ENCODE peak calls at places on chromosomes 5 and 9, in five cellular contexts. One of them, this sample, is unnamed.

GRCh38 chr5:61534481-61535267 is 202.6 kb downstream of the ZSWIM6 start:
- DNase-seq in Peyer's patch: no peak
- DNase-seq in H1: no peak
- DNase-seq in body of pancreas: no peak
- DNase-seq in HepG2: no peak
- DNase-seq in this sample: no peak

GRCh38 chr5:138230981-138231589 is 18.0 kb upstream of the CDC23 start:
- DNase-seq in H1: no peak
- DNase-seq in Peyer's patch: no peak
- DNase-seq in body of pancreas: peak
- DNase-seq in HepG2: peak
- DNase-seq in this sample: no peak

GRCh38 chr5:73606206-73606753 is 19.7 kb upstream of the ARHGEF28 start:
- DNase-seq in body of pancreas: no peak
- DNase-seq in Peyer's patch: no peak
- DNase-seq in H1: no peak
- DNase-seq in HepG2: no peak
- DNase-seq in this sample: no peak

GRCh38 chr5:74040811-74041491 is 415.0 kb downstream of the ARHGEF28 start:
- DNase-seq in body of pancreas: no peak
- DNase-seq in Peyer's patch: no peak
- DNase-seq in HepG2: no peak
- DNase-seq in H1: no peak
- DNase-seq in this sample: no peak

GRCh38 chr9:131276107-131276888 is at the start of gene FAM78A:
- DNase-seq in H1: no peak
- DNase-seq in HepG2: no peak
- DNase-seq in body of pancreas: no peak
- DNase-seq in Peyer's patch: peak
- DNase-seq in this sample: no peak

GRCh38 chr5:96662725-96663513 is 743 bp downstream of the CAST start:
- DNase-seq in body of pancreas: peak
- DNase-seq in H1: no peak
- DNase-seq in Peyer's patch: peak
- DNase-seq in HepG2: peak
- DNase-seq in this sample: peak

GRCh38 chr5:157758706-157759105 is 15.2 kb downstream of the LSM11 start:
- DNase-seq in H1: no peak
- DNase-seq in Peyer's patch: no peak
- DNase-seq in HepG2: no peak
- DNase-seq in body of pancreas: no peak
- DNase-seq in this sample: no peak

GRCh38 chr9:137053944-137054931 is at the start of gene ENTPD2:
- DNase-seq in HepG2: peak
- DNase-seq in body of pancreas: peak
- DNase-seq in H1: no peak
- DNase-seq in Peyer's patch: peak
- DNase-seq in this sample: no peak

GRCh38 chr5:16773990-16774389 is 157.2 kb upstream of the RETREG1 start:
- DNase-seq in body of pancreas: peak
- DNase-seq in H1: no peak
- DNase-seq in Peyer's patch: no peak
- DNase-seq in HepG2: no peak
- DNase-seq in this sample: no peak

GRCh38 chr5:96597441-96598020 is 64.6 kb upstream of the CAST start:
- DNase-seq in Peyer's patch: no peak
- DNase-seq in HepG2: no peak
- DNase-seq in H1: no peak
- DNase-seq in body of pancreas: no peak
- DNase-seq in this sample: no peak

DNA sequence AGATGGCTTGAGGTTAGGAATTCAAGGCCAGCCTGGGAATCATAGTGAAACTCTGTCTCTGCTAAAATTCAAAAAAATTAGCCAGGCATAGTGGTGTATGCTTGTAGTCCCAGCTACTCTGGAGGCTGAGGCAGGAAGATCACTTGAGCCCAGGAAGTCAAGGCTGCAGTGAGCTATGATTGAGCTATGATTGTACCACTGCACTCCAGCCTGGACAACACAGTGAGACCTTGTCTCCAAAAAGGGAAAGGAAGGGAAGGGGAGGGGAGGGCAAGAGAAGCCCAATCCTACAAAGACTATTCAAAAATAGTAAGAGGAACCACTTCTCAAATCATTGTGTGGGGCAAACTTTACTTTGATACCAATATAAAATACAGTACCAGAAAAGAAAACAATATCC is 11.2 kb downstream of the SEMA4D start:
- DNase-seq in Peyer's patch: no peak
- DNase-seq in body of pancreas: no peak
- DNase-seq in HepG2: no peak
- DNase-seq in H1: no peak
- DNase-seq in this sample: no peak
- H3K27ac ChIP-seq in Peyer's patch: peak
- H3K27ac ChIP-seq in body of pancreas: no peak
- H3K27ac ChIP-seq in HepG2: no peak
- H3K27ac ChIP-seq in H1: no peak
- H3K27ac ChIP-seq in this sample: no peak

DNA sequence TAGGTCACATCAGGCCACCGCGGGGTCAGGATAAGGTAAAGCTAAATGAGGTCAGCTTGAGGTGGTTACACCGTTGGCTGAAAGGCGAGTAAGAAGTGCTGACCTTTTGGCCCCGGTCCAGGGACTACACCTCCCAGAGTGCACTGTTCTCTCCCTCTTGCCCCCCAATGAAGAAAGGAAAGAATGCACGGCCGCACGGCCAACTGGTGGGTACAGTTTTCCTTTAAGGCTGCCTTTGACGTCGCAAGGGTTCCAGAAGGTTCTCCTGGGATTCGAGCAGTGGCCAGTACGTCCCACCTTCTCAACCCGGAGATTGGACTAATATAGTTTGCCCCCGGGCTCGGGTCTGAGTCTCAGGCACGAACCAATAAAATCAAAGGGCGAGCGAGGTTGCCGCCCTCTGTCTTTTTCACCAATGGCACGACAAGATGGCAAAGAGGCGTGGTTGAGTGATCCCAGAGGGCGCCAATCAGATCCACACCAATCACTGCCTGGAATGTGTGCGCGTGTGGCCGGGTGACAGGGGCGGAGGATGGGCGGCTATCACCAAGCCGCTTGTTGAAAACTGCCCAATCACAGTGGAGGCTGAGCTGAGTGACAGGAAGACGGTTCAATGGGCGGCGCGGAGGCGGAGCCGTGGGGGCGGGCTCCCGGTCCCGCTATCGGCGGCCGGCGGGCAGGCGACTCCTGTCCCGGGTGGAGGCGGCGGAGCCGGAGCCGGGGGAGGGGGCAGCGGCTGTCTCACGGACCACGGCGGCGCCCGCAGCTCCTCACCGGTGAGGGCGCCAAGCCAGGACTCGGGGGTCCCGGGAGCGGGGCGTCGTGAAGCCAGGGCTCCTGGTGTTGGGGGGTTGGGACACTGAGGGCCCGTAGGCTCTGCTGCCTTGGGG is at the start of gene DNAJB5:
- DNase-seq in Peyer's patch: peak
- DNase-seq in body of pancreas: peak
- DNase-seq in HepG2: peak
- DNase-seq in H1: peak
- DNase-seq in this sample: peak
- TF ChIP-seq POLR2A in Peyer's patch: peak
- TF ChIP-seq POLR2A in body of pancreas: peak
- TF ChIP-seq POLR2A in HepG2: no peak
- TF ChIP-seq POLR2A in H1: peak
- TF ChIP-seq POLR2A in this sample: peak

GRCh38 chr5:172002310-172002709 is 4.1 kb downstream of the FBXW11 start:
- DNase-seq in H1: no peak
- DNase-seq in body of pancreas: no peak
- DNase-seq in HepG2: peak
- DNase-seq in Peyer's patch: no peak
- DNase-seq in this sample: no peak
- TF ChIP-seq CTCF in H1: no peak
- TF ChIP-seq CTCF in body of pancreas: peak
- TF ChIP-seq CTCF in HepG2: peak
- TF ChIP-seq CTCF in Peyer's patch: peak
- TF ChIP-seq CTCF in this sample: no peak

GRCh38 chr9:16519001-16519400 is 351.5 kb downstream of the BNC2 start:
- DNase-seq in Peyer's patch: no peak
- DNase-seq in H1: no peak
- DNase-seq in body of pancreas: no peak
- DNase-seq in HepG2: no peak
- DNase-seq in this sample: no peak

GRCh38 chr9:16516887-16517286 is 353.6 kb downstream of the BNC2 start:
- DNase-seq in H1: no peak
- DNase-seq in HepG2: no peak
- DNase-seq in body of pancreas: no peak
- DNase-seq in Peyer's patch: no peak
- DNase-seq in this sample: no peak

GRCh38 chr9:16515207-16515606 is 355.3 kb downstream of the BNC2 start:
- DNase-seq in H1: no peak
- DNase-seq in body of pancreas: no peak
- DNase-seq in Peyer's patch: no peak
- DNase-seq in HepG2: no peak
- DNase-seq in this sample: no peak

GRCh38 chr9:16514131-16514530 is 356.3 kb downstream of the BNC2 start:
- DNase-seq in H1: no peak
- DNase-seq in Peyer's patch: no peak
- DNase-seq in body of pancreas: no peak
- DNase-seq in HepG2: no peak
- DNase-seq in this sample: no peak

GRCh38 chr9:16515879-16516289 is 354.6 kb downstream of the BNC2 start:
- DNase-seq in Peyer's patch: no peak
- DNase-seq in HepG2: no peak
- DNase-seq in body of pancreas: no peak
- DNase-seq in H1: peak
- DNase-seq in this sample: no peak
- H3K27ac ChIP-seq in Peyer's patch: no peak
- H3K27ac ChIP-seq in HepG2: no peak
- H3K27ac ChIP-seq in body of pancreas: no peak
- H3K27ac ChIP-seq in H1: peak
- H3K27ac ChIP-seq in this sample: peak

GRCh38 chr5:1471240-1471853 is 26.1 kb upstream of the SLC6A3 start:
- DNase-seq in body of pancreas: no peak
- DNase-seq in HepG2: no peak
- DNase-seq in H1: no peak
- DNase-seq in Peyer's patch: no peak
- DNase-seq in this sample: peak
- TF ChIP-seq POLR2A in body of pancreas: no peak
- TF ChIP-seq POLR2A in HepG2: no peak
- TF ChIP-seq POLR2A in H1: no peak
- TF ChIP-seq POLR2A in Peyer's patch: no peak
- TF ChIP-seq POLR2A in this sample: no peak

DNA sequence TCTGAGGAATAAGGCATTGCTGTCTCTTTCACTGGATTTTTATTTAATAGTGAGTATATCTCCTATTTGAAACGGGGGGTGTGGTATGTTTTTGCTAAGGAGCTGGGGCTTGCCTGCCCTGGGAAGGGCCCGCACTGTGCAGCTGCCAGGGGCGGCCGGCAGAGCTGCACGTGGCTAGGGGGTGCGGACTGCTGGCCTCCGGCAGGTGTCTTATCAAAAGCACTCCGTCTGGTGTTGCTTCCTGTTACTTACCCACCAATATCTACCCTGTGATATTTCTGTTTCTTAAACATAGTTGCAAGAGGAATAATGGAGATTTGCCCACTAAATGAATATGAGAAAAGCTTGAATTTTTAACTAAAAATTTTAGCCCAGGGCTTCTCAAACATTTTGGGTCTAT is 232.0 kb downstream of the IRX1 start:
- DNase-seq in HepG2: no peak
- DNase-seq in H1: no peak
- DNase-seq in Peyer's patch: no peak
- DNase-seq in body of pancreas: no peak
- DNase-seq in this sample: no peak
- TF ChIP-seq CTCF in HepG2: no peak
- TF ChIP-seq CTCF in H1: no peak
- TF ChIP-seq CTCF in Peyer's patch: no peak
- TF ChIP-seq CTCF in body of pancreas: no peak
- TF ChIP-seq CTCF in this sample: no peak